ENCODE peak calls at places on chromosomes 13 and 19, in four cellular contexts. C, M, R and G are unnamed samples.

GRCh38 chr19:44848805-44849457 is 2.8 kb downstream of the NECTIN2 start:
- DNase-seq in R (no peak), C (peak), M (no peak), G (no peak)

GRCh38 chr19:15421726-15422260 is 3.0 kb upstream of the AKAP8L start:
- DNase-seq in R (no peak), C (no peak), M (no peak), G (no peak)

GRCh38 chr19:45953676-45954075 is 20.0 kb downstream of the NOVA2 start:
- DNase-seq in C (no peak), R (no peak), M (no peak), G (no peak)

GRCh38 chr19:6822311-6822670 is 49.8 kb downstream of the VAV1 start:
- DNase-seq in C (no peak), R (no peak), M (no peak), G (no peak)

GRCh38 chr19:38736413-38737280 is 7.6 kb downstream of the CAPN12 start:
- DNase-seq in C (no peak), M (no peak), R (peak), G (no peak)

GRCh38 chr13:114108141-114108761 is 24.2 kb downstream of the RASA3 start:
- DNase-seq in M (peak), R (no peak), C (no peak), G (peak)

GRCh38 chr19:45475537-45476348 is 7.9 kb downstream of the FOSB start:
- DNase-seq in C (peak), M (no peak), R (no peak), G (no peak)

GRCh38 chr19:610801-611505 is 21.3 kb downstream of the HCN2 start:
- DNase-seq in M (peak), R (no peak), C (peak), G (no peak)

GRCh38 chr13:36919206-36919832 is 719 bp downstream of the SMAD9 start:
- DNase-seq in C (no peak), R (peak), M (no peak), G (no peak)

GRCh38 chr13:23613971-23614370 is 43.8 kb downstream of the TNFRSF19 start:
- DNase-seq in R (no peak), M (no peak), C (no peak), G (no peak)

DNA sequence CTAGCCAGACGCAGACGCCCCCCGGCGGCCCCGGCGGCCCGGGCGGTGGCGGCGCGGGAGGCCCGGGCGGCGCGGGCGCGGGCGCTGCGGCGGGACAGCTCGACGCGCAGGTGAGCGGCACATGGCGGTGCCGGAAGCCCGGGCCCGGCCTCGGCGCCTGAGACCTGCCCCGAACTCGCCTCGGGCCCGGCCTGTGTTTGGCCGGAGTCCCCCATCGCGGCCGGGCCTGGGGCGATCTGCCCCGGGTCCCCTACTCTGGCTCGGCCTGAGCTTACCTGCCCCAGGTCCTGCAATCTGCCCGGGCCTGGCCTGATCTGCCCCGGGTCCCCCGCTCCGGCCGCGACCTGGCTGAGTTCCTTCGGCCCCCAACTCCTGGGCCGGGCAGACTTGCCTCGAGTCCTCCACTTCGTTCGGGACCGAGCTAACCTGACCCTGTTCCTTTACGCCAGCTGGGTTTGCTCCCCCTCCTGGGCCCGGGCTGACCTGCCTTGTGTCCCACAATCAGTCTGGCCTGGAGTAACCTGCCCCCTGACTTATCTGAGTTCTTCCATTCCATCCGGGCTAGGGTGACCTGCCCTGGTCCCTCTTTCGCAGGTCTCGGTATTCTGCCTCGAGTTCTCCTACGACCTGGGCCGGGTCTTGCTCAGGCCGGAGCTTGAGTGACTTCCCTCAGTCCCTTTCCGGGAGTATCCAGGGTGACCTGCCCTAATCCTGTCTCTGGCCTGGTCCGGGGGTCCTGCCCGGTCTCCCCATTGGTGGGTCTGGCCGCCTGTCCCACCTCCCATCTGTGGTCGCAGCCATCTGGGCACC is 777 bp downstream of the UPF1 start:
- DNase-seq in C (peak), M (no peak), R (peak), G (no peak)
- TF ChIP-seq CTCF in C (peak), M (no peak), R (peak), G (no peak)

GRCh38 chr19:23440791-23441190 is 45.5 kb upstream of the ZNF91 start:
- DNase-seq in R (peak), M (no peak), C (no peak), G (no peak)
- TF ChIP-seq CTCF in R (peak), M (no peak), C (peak), G (no peak)

DNA sequence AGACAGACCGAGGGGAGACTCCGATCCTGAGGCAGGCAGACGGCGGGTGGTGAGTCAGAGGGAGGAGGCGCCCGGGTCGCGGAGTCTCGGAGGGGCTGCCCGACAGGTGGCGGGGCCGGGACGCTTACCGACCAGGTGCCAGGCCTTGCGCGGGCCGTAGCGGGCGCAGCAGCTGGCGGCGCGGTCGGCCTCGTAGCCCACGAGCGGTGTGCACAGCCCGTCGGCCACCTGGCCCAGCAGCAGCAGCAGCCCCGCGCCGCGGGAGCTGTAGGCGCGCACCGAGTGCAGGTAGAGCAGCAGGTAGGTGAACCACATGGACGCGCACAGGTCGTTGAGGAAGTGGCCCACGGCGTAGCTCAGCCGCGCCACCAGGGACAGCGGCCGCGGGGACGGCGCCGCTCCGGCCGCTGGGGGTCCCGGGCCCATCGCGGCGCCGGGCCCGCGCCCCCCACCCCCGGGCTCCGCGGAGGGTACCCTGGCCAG is 367 bp downstream of the MFSD12 start:
- DNase-seq in C (no peak), M (no peak), R (peak), G (peak)
- TF ChIP-seq CTCF in C (peak), M (no peak), R (no peak), G (peak)

DNA sequence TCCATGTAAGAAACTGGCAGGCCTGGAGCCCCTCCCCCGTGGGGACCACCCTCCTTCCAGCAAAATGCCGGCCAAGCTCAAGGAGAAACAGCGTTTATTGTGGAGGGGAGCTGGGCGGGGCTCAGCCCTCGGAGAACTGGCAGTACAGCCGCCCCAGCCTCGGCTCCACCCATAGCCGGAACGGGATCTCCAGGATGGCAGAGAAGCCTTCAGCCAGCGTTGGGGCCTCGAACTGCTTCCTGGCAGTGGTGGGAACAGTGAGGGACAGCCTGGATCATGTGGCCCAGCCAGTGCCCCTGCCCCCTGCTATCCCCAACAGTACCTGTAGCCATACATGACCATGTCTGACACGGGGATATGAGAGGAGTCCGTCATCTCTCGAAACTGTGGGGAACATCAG is 6.2 kb downstream of the PNKP start:
- DNase-seq in R (peak), C (no peak), M (peak), G (no peak)
- TF ChIP-seq CTCF in R (no peak), C (no peak), M (no peak), G (no peak)

GRCh38 chr13:93227280-93227905 is 786 bp downstream of the GPC6 start:
- DNase-seq in M (peak), R (peak), C (peak), G (no peak)

GRCh38 chr13:93226623-93227279 is at the start of gene GPC6:
- DNase-seq in R (peak), M (peak), C (peak), G (no peak)

GRCh38 chr13:93226065-93226622 is 463 bp upstream of the GPC6 start:
- DNase-seq in M (no peak), R (no peak), C (peak), G (no peak)

GRCh38 chr13:93230466-93230865 is 3.9 kb downstream of the GPC6 start:
- DNase-seq in M (no peak), C (no peak), R (no peak), G (no peak)

DNA sequence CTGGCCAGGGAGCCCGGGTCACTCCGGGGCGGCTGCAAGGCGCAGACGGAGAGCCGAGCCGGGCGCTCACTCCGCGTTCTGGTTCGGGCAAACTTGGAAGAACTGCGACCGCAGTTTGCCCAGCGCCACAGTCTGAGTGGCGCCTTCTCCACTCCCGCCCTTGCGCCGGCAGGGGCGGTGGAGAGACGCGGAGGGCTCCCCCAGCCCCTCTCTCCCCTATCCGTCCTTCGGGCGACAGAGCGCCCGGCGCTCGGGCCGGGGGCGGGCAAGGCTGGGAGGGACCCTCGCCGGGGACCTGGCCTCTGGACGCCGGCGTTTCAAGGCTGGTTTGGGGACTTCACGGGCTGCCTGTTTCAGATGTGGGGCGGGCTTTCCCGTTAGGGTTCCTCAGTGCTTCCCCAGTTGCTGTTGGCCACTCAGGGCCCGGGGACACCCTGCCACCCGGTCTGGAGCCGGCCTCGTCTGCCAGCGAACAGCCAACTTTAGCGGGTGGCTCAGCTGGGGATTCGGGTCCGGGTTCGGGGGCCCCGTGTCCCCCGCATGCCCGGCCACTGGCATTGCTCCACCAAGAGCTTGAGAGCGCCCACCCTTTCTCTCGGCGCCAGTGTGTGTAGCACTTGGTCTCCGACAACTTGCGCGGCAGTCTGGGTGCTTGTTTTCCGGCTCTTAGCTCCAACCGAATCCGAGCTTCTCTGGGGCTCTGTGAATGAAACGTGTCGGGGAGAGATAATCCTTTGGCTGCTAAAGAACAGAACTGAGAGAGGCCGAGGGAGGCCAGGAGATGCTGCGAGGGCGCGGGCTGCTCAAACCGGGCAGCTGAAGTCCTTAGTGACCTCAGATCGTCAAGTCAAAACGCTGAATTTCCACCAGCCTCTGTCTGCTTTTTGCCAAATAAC is 1.5 kb downstream of the GPC6 start:
- DNase-seq in M (peak), C (peak), R (peak), G (no peak)
- TF ChIP-seq CTCF in M (peak), C (peak), R (peak), G (no peak)

GRCh38 chr19:52690395-52691214 is 44.2 kb downstream of the ZNF611 start:
- DNase-seq in M (peak), R (peak), C (peak), G (peak)
- TF ChIP-seq CTCF in M (peak), R (peak), C (no peak), G (no peak)

DNA sequence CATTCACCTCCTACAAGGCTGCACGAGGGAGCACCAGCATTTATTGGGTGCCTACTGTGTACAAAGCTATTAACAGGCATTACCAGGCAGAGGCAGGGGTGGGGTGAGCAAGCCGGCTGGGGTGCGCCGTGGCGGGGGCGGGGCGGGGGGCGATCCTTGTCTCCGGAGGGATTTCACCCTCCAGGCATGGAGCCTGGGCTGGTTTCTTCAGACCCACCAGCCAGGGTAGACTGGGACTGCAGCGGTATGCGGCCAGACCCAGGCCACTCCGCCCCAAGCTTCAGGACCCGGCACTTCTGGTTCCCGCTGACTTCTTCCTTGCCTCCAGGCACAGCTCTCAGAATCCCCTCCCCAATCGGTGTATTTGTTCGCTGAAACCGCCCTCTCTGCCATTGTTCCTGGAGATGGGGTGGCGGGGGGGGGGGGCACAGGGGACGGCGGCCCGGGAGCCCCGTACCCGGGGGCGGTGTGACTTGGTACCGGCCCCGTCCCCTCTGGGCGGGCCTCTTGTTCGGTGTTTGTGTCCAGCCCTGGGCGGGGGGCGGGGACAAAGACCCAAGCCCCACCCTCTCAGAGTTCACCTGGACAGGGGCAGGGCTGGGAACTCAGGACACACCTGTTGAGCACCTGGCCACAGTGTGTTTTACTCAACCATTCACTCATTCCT is 14.4 kb downstream of the TJP3 start:
- DNase-seq in C (no peak), R (peak), M (no peak), G (no peak)
- TF ChIP-seq CTCF in C (no peak), R (no peak), M (no peak), G (no peak)

DNA sequence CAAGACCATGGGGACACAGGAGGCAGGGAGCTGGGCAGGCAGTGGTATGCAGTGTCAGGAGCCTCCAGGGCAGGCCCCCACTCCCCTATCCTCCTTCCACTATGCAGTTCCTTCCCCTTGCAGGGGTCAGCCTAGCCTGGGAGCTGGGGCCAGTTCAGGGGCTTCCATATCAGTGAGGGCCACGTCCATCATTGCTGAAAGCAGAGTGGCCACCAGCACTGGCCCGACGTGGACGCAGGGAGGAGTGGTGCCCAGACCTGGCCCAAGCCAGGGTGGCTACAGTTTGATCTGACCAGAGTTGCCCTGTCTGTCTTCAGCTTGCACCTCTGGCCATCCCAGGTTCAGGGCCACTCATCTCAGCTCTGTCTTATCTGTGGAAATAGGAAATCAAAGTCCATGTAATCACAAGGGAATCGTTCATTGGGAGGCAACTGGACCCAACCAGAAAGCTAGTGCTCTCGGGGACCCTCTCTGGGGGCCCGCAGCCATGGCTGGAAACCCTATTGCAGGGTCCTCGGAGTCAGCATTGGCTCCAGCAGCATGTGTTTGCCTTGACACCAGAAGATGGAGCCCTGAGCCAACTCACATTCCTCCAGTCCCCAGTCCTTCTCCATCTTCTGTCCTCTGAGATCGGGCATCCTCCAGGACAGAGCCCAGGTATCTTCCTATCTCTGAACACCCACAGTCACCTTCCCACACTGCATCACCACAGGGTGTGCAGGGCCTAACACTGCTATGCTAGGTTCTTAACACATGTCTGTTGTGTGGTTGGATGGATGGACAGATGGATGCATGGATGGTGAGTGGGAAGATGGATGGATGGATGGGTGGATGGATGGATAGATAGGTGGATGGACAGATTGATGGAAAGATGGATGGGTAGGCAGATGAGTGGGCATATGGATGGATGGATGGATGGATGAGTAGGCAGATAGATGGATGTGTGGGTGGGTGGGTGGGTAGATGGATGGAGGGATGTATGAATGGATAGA is 75.7 kb upstream of the KCTD15 start:
- DNase-seq in M (no peak), R (no peak), C (no peak), G (no peak)
- TF ChIP-seq CTCF in M (no peak), R (no peak), C (peak), G (no peak)

GRCh38 chr13:71320452-71320851 is 546.6 kb downstream of the DACH1 start:
- DNase-seq in C (peak), M (no peak), R (peak), G (no peak)
- TF ChIP-seq CTCF in C (peak), M (no peak), R (peak), G (no peak)

GRCh38 chr19:21508198-21508597 is 2.8 kb downstream of the ZNF429 start:
- DNase-seq in C (no peak), R (no peak), M (no peak), G (no peak)

GRCh38 chr19:21505459-21506393 is at the start of gene ZNF429:
- DNase-seq in C (peak), R (peak), M (peak), G (peak)
- TF ChIP-seq CTCF in C (no peak), R (peak), M (no peak), G (no peak)